ENCODE peak calls at places on chromosome 3, in seven cellular contexts. One of them, this sample, is unnamed.

GRCh38 chr3:42263354-42264346 is 2.3 kb downstream of the CCK start:
- DNase-seq in HCT116: peak; percentile 18
- DNase-seq in GM12878: no peak
- DNase-seq in SK-N-SH: peak; percentile 74
- DNase-seq in H1: no peak
- DNase-seq in K562: no peak
- DNase-seq in HepG2: no peak
- DNase-seq in this sample: no peak

GRCh38 chr3:127204841-127205582 is 12.1 kb downstream of the PRR23E start:
- DNase-seq in HepG2: no peak
- DNase-seq in GM12878: no peak
- DNase-seq in SK-N-SH: no peak
- DNase-seq in H1: no peak
- DNase-seq in HCT116: no peak
- DNase-seq in K562: no peak
- DNase-seq in this sample: no peak

GRCh38 chr3:151974067-151974466 is 100.6 kb downstream of the SUCNR1 start:
- DNase-seq in GM12878: no peak
- DNase-seq in H1: no peak
- DNase-seq in HCT116: no peak
- DNase-seq in K562: no peak
- DNase-seq in SK-N-SH: no peak
- DNase-seq in HepG2: no peak
- DNase-seq in this sample: no peak

GRCh38 chr3:36792342-36792741 is 28.0 kb upstream of the DCLK3 start:
- DNase-seq in HCT116: peak; percentile 24
- DNase-seq in HepG2: peak; percentile 30
- DNase-seq in H1: peak; percentile 29
- DNase-seq in K562: peak; percentile 57
- DNase-seq in SK-N-SH: peak; percentile 42
- DNase-seq in GM12878: no peak
- DNase-seq in this sample: no peak

GRCh38 chr3:190265795-190266194 is 56.5 kb downstream of the CLDN1 start:
- DNase-seq in K562: no peak
- DNase-seq in HepG2: no peak
- DNase-seq in HCT116: peak; percentile 34
- DNase-seq in H1: no peak
- DNase-seq in GM12878: no peak
- DNase-seq in SK-N-SH: no peak
- DNase-seq in this sample: peak; percentile 89

GRCh38 chr3:127735767-127736693 is 63.3 kb downstream of the ABTB1 start:
- DNase-seq in HCT116: no peak
- DNase-seq in H1: no peak
- DNase-seq in K562: no peak
- DNase-seq in GM12878: peak; percentile 85
- DNase-seq in HepG2: no peak
- DNase-seq in SK-N-SH: no peak
- DNase-seq in this sample: peak; percentile 10

GRCh38 chr3:166270428-166270827 is 433.2 kb upstream of the BCHE start:
- DNase-seq in HepG2: no peak
- DNase-seq in SK-N-SH: no peak
- DNase-seq in GM12878: no peak
- DNase-seq in HCT116: no peak
- DNase-seq in H1: no peak
- DNase-seq in K562: no peak
- DNase-seq in this sample: no peak

GRCh38 chr3:37072892-37073291 is 79.6 kb downstream of the MLH1 start:
- DNase-seq in GM12878: no peak
- DNase-seq in HCT116: no peak
- DNase-seq in HepG2: no peak
- DNase-seq in K562: no peak
- DNase-seq in H1: no peak
- DNase-seq in SK-N-SH: no peak
- DNase-seq in this sample: peak; percentile 84

GRCh38 chr3:41026394-41027177 is 172.7 kb upstream of the CTNNB1 start:
- DNase-seq in HCT116: no peak
- DNase-seq in H1: no peak
- DNase-seq in K562: peak; percentile 71
- DNase-seq in HepG2: peak; percentile 35
- DNase-seq in GM12878: no peak
- DNase-seq in SK-N-SH: peak; percentile 70
- DNase-seq in this sample: no peak

GRCh38 chr3:78894787-78895186 is 873.0 kb downstream of the ROBO1 start:
- DNase-seq in H1: no peak
- DNase-seq in HepG2: no peak
- DNase-seq in K562: no peak
- DNase-seq in GM12878: no peak
- DNase-seq in HCT116: no peak
- DNase-seq in SK-N-SH: no peak
- DNase-seq in this sample: no peak

GRCh38 chr3:191136347-191136746 is 62.7 kb upstream of the OSTN start:
- DNase-seq in HepG2: peak; percentile 18
- DNase-seq in HCT116: peak; percentile 23
- DNase-seq in K562: no peak
- DNase-seq in SK-N-SH: peak; percentile 14
- DNase-seq in GM12878: no peak
- DNase-seq in H1: peak; percentile 1
- DNase-seq in this sample: peak; percentile 68

GRCh38 chr3:50529996-50530706 is 26.7 kb upstream of the CACNA2D2 start:
- DNase-seq in SK-N-SH: no peak
- DNase-seq in GM12878: no peak
- DNase-seq in H1: no peak
- DNase-seq in HepG2: no peak
- DNase-seq in HCT116: no peak
- DNase-seq in K562: peak; percentile 24
- DNase-seq in this sample: no peak

DNA sequence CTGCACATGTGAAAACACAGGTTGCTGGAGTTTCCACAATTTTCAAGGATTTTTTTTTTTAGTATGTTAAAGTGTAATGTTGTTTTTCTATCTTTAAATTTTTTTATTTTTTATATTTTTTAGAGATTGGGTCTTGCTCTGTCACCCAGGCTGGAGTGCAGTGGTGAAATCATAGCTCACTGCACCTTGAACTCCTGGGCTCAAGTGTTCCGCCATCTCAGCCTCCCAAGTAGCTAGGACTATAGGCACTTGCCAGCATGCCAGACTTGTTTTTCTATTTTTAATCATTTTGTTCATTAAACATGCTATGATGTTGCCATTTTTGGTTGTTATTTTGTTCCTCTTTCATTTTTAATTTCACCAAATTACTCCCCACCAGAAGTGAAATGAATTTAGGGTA is 16.7 kb upstream of the THUMPD3 start:
- DNase-seq in HepG2: no peak
- DNase-seq in K562: no peak
- DNase-seq in GM12878: no peak
- DNase-seq in HCT116: no peak
- DNase-seq in H1: no peak
- DNase-seq in SK-N-SH: no peak
- DNase-seq in this sample: no peak
- TF ChIP-seq JUND in HepG2: no peak
- TF ChIP-seq JUND in K562: no peak
- TF ChIP-seq JUND in GM12878: no peak
- TF ChIP-seq JUND in HCT116: no peak
- TF ChIP-seq JUND in H1: no peak
- TF ChIP-seq JUND in SK-N-SH: no peak
- TF ChIP-seq JUND in this sample: no peak

GRCh38 chr3:43729707-43730399 is 39.1 kb downstream of the ABHD5 start:
- DNase-seq in GM12878: no peak
- DNase-seq in SK-N-SH: no peak
- DNase-seq in HepG2: no peak
- DNase-seq in HCT116: no peak
- DNase-seq in K562: no peak
- DNase-seq in H1: no peak
- DNase-seq in this sample: peak; percentile 69

GRCh38 chr3:43726511-43726910 is 35.8 kb downstream of the ABHD5 start:
- DNase-seq in GM12878: no peak
- DNase-seq in SK-N-SH: no peak
- DNase-seq in K562: no peak
- DNase-seq in H1: no peak
- DNase-seq in HepG2: no peak
- DNase-seq in HCT116: no peak
- DNase-seq in this sample: no peak

GRCh38 chr3:43728947-43729346 is 38.2 kb downstream of the ABHD5 start:
- DNase-seq in HepG2: no peak
- DNase-seq in GM12878: no peak
- DNase-seq in HCT116: no peak
- DNase-seq in K562: no peak
- DNase-seq in H1: no peak
- DNase-seq in SK-N-SH: no peak
- DNase-seq in this sample: no peak

GRCh38 chr3:43728476-43728875 is 37.7 kb downstream of the ABHD5 start:
- DNase-seq in GM12878: no peak
- DNase-seq in SK-N-SH: no peak
- DNase-seq in K562: no peak
- DNase-seq in HepG2: no peak
- DNase-seq in H1: no peak
- DNase-seq in HCT116: no peak
- DNase-seq in this sample: no peak

GRCh38 chr3:43727930-43728329 is 37.2 kb downstream of the ABHD5 start:
- DNase-seq in GM12878: no peak
- DNase-seq in K562: no peak
- DNase-seq in SK-N-SH: no peak
- DNase-seq in HepG2: no peak
- DNase-seq in HCT116: no peak
- DNase-seq in H1: no peak
- DNase-seq in this sample: no peak
- TF ChIP-seq JUND in GM12878: no peak
- TF ChIP-seq JUND in K562: no peak
- TF ChIP-seq JUND in SK-N-SH: no peak
- TF ChIP-seq JUND in HepG2: no peak
- TF ChIP-seq JUND in HCT116: no peak
- TF ChIP-seq JUND in H1: no peak
- TF ChIP-seq JUND in this sample: no peak

GRCh38 chr3:13057641-13058040 is 15.6 kb downstream of the IQSEC1 start:
- DNase-seq in K562: no peak
- DNase-seq in GM12878: no peak
- DNase-seq in SK-N-SH: no peak
- DNase-seq in HCT116: peak; percentile 2
- DNase-seq in HepG2: no peak
- DNase-seq in H1: no peak
- DNase-seq in this sample: no peak
- TF ChIP-seq JUND in K562: no peak
- TF ChIP-seq JUND in GM12878: no peak
- TF ChIP-seq JUND in SK-N-SH: no peak
- TF ChIP-seq JUND in HCT116: no peak
- TF ChIP-seq JUND in HepG2: no peak
- TF ChIP-seq JUND in H1: no peak
- TF ChIP-seq JUND in this sample: no peak

DNA sequence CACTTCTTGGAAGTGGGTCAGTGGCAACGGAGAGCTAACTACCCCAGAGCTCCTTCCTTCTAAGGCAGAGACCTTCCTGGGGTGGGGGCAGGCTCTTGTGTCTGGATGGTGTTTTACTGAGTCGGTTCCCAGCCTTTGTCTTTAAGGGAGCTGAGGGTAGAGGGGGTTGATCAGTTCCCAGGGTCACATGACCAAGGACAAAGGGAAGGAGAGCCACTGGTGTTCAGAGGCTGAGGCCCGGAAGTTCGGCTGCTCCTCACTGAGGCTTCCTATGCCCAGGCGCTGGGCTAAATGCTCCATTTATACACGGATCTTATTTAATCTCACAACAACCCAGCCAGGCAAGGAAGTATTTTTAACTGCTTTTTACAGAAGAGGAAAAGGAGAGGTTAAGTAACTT is 21.0 kb downstream of the EPHB3 start:
- DNase-seq in HCT116: no peak
- DNase-seq in HepG2: no peak
- DNase-seq in GM12878: no peak
- DNase-seq in H1: no peak
- DNase-seq in SK-N-SH: no peak
- DNase-seq in K562: no peak
- DNase-seq in this sample: no peak
- TF ChIP-seq JUND in HCT116: no peak
- TF ChIP-seq JUND in HepG2: no peak
- TF ChIP-seq JUND in GM12878: no peak
- TF ChIP-seq JUND in H1: no peak
- TF ChIP-seq JUND in SK-N-SH: no peak
- TF ChIP-seq JUND in K562: no peak
- TF ChIP-seq JUND in this sample: no peak

GRCh38 chr3:132669256-132669777 is 9.2 kb downstream of the UBA5 start:
- DNase-seq in SK-N-SH: no peak
- DNase-seq in H1: no peak
- DNase-seq in K562: no peak
- DNase-seq in HepG2: no peak
- DNase-seq in HCT116: no peak
- DNase-seq in GM12878: no peak
- DNase-seq in this sample: no peak
- TF ChIP-seq JUND in SK-N-SH: peak; percentile 17
- TF ChIP-seq JUND in H1: no peak
- TF ChIP-seq JUND in K562: no peak
- TF ChIP-seq JUND in HepG2: no peak
- TF ChIP-seq JUND in HCT116: no peak
- TF ChIP-seq JUND in GM12878: no peak
- TF ChIP-seq JUND in this sample: no peak

GRCh38 chr3:147038456-147038855 is 367.9 kb downstream of the ZIC4 start:
- DNase-seq in HCT116: no peak
- DNase-seq in HepG2: no peak
- DNase-seq in SK-N-SH: no peak
- DNase-seq in GM12878: no peak
- DNase-seq in K562: no peak
- DNase-seq in H1: no peak
- DNase-seq in this sample: no peak
- TF ChIP-seq JUND in HCT116: no peak
- TF ChIP-seq JUND in HepG2: no peak
- TF ChIP-seq JUND in SK-N-SH: no peak
- TF ChIP-seq JUND in GM12878: no peak
- TF ChIP-seq JUND in K562: no peak
- TF ChIP-seq JUND in H1: no peak
- TF ChIP-seq JUND in this sample: no peak

This sample was measured in T47D.